ENCODE peak calls at places on chromosomes 12 and 14, in eight cellular contexts. One of them, this sample, is unnamed.

GRCh38 chr14:98512501-98513251 is 759.3 kb downstream of the BCL11B start:
- DNase-seq in AG10803: no peak
- DNase-seq in AG09319: no peak
- DNase-seq in fibroblast of lung: no peak
- DNase-seq in EH: no peak
- DNase-seq in NCI-H510A: no peak
- DNase-seq in activated T-cell treated with anti-CD3 and anti-CD28 coated beads for 1 hour: no peak
- DNase-seq in skeletal muscle cell: no peak
- DNase-seq in this sample: no peak

GRCh38 chr12:19800884-19801283 is 361.6 kb downstream of the AEBP2 start:
- DNase-seq in NCI-H510A: no peak
- DNase-seq in AG09319: no peak
- DNase-seq in fibroblast of lung: peak; percentile 89
- DNase-seq in AG10803: no peak
- DNase-seq in EH: peak; percentile 15
- DNase-seq in skeletal muscle cell: no peak
- DNase-seq in activated T-cell treated with anti-CD3 and anti-CD28 coated beads for 1 hour: no peak
- DNase-seq in this sample: no peak

GRCh38 chr12:75236206-75236605 is 26.6 kb upstream of the KCNC2 start:
- DNase-seq in activated T-cell treated with anti-CD3 and anti-CD28 coated beads for 1 hour: no peak
- DNase-seq in fibroblast of lung: no peak
- DNase-seq in EH: no peak
- DNase-seq in NCI-H510A: no peak
- DNase-seq in AG10803: no peak
- DNase-seq in skeletal muscle cell: no peak
- DNase-seq in AG09319: no peak
- DNase-seq in this sample: no peak

GRCh38 chr12:58919271-58920101 is 818 bp downstream of the LRIG3 start:
- DNase-seq in AG10803: peak; percentile 50
- DNase-seq in AG09319: no peak
- DNase-seq in NCI-H510A: no peak
- DNase-seq in activated T-cell treated with anti-CD3 and anti-CD28 coated beads for 1 hour: no peak
- DNase-seq in fibroblast of lung: peak; percentile 68
- DNase-seq in EH: peak; percentile 50
- DNase-seq in skeletal muscle cell: no peak
- DNase-seq in this sample: no peak

GRCh38 chr12:27462851-27463250 is 16.3 kb downstream of the SMCO2 start:
- DNase-seq in skeletal muscle cell: no peak
- DNase-seq in fibroblast of lung: peak; percentile 4
- DNase-seq in EH: no peak
- DNase-seq in activated T-cell treated with anti-CD3 and anti-CD28 coated beads for 1 hour: no peak
- DNase-seq in AG09319: no peak
- DNase-seq in AG10803: no peak
- DNase-seq in NCI-H510A: no peak
- DNase-seq in this sample: no peak

GRCh38 chr14:64788706-64789105 is 84.5 kb downstream of the PLEKHG3 start:
- DNase-seq in EH: peak; percentile 97
- DNase-seq in skeletal muscle cell: peak; percentile 79
- DNase-seq in NCI-H510A: no peak
- DNase-seq in activated T-cell treated with anti-CD3 and anti-CD28 coated beads for 1 hour: no peak
- DNase-seq in AG09319: peak; percentile 82
- DNase-seq in AG10803: peak; percentile 93
- DNase-seq in fibroblast of lung: peak; percentile 97
- DNase-seq in this sample: no peak

GRCh38 chr12:21220266-21220665 is 89.3 kb downstream of the SLCO1B1 start:
- DNase-seq in activated T-cell treated with anti-CD3 and anti-CD28 coated beads for 1 hour: no peak
- DNase-seq in AG09319: no peak
- DNase-seq in EH: no peak
- DNase-seq in skeletal muscle cell: no peak
- DNase-seq in NCI-H510A: no peak
- DNase-seq in AG10803: no peak
- DNase-seq in fibroblast of lung: no peak
- DNase-seq in this sample: no peak

GRCh38 chr14:72558721-72559120 is 335.2 kb downstream of the DPF3 start:
- DNase-seq in activated T-cell treated with anti-CD3 and anti-CD28 coated beads for 1 hour: no peak
- DNase-seq in AG09319: peak; percentile 57
- DNase-seq in skeletal muscle cell: peak; percentile 78
- DNase-seq in fibroblast of lung: peak; percentile 97
- DNase-seq in NCI-H510A: no peak
- DNase-seq in EH: peak; percentile 81
- DNase-seq in AG10803: peak; percentile 62
- DNase-seq in this sample: no peak

GRCh38 chr12:64510687-64511086 is 58.8 kb downstream of the TBK1 start:
- DNase-seq in EH: peak; percentile 26
- DNase-seq in AG10803: no peak
- DNase-seq in activated T-cell treated with anti-CD3 and anti-CD28 coated beads for 1 hour: no peak
- DNase-seq in fibroblast of lung: no peak
- DNase-seq in AG09319: no peak
- DNase-seq in NCI-H510A: no peak
- DNase-seq in skeletal muscle cell: no peak
- DNase-seq in this sample: no peak

GRCh38 chr14:64807588-64807987 is 72.1 kb downstream of the SPTB start:
- DNase-seq in EH: peak; percentile 17
- DNase-seq in AG09319: no peak
- DNase-seq in activated T-cell treated with anti-CD3 and anti-CD28 coated beads for 1 hour: no peak
- DNase-seq in fibroblast of lung: no peak
- DNase-seq in AG10803: peak; percentile 5
- DNase-seq in NCI-H510A: peak; percentile 38
- DNase-seq in skeletal muscle cell: no peak
- DNase-seq in this sample: no peak

This sample was measured in CD4-positive, alpha-beta T cell.